ENCODE peak calls at places on chromosomes 7 and 10, in ten cellular contexts. One of them, this sample, is unnamed.

GRCh38 chr10:33509231-33509871 is 174.9 kb upstream of the NRP1 start:
- DNase-seq in hepatocyte: peak
- DNase-seq in BJ: peak
- DNase-seq in progenitor cell of endocrine pancreas: no peak
- DNase-seq in tibial nerve: peak
- DNase-seq in coronary artery: no peak
- DNase-seq in heart right ventricle: no peak
- DNase-seq in IMR-90: peak
- DNase-seq in osteocyte: no peak
- DNase-seq in HFF-Myc: peak
- DNase-seq in this sample: peak

GRCh38 chr10:124627851-124628675 is 116.1 kb downstream of the FAM53B start:
- DNase-seq in hepatocyte: no peak
- DNase-seq in BJ: no peak
- DNase-seq in progenitor cell of endocrine pancreas: no peak
- DNase-seq in tibial nerve: no peak
- DNase-seq in coronary artery: no peak
- DNase-seq in heart right ventricle: peak
- DNase-seq in IMR-90: no peak
- DNase-seq in osteocyte: no peak
- DNase-seq in HFF-Myc: no peak
- DNase-seq in this sample: no peak

GRCh38 chr7:127833641-127834040 is 181.6 kb downstream of the SND1 start:
- DNase-seq in hepatocyte: no peak
- DNase-seq in BJ: no peak
- DNase-seq in progenitor cell of endocrine pancreas: no peak
- DNase-seq in tibial nerve: no peak
- DNase-seq in coronary artery: no peak
- DNase-seq in heart right ventricle: no peak
- DNase-seq in IMR-90: peak
- DNase-seq in osteocyte: no peak
- DNase-seq in HFF-Myc: no peak
- DNase-seq in this sample: peak

GRCh38 chr7:90595801-90596683 is at the start of gene CDK14:
- DNase-seq in hepatocyte: peak
- DNase-seq in BJ: no peak
- DNase-seq in progenitor cell of endocrine pancreas: peak
- DNase-seq in tibial nerve: peak
- DNase-seq in coronary artery: peak
- DNase-seq in heart right ventricle: peak
- DNase-seq in IMR-90: peak
- DNase-seq in osteocyte: peak
- DNase-seq in HFF-Myc: no peak
- DNase-seq in this sample: peak

GRCh38 chr7:99380032-99380822 is 5.7 kb downstream of the ARPC1B start:
- DNase-seq in hepatocyte: no peak
- DNase-seq in BJ: no peak
- DNase-seq in progenitor cell of endocrine pancreas: no peak
- DNase-seq in tibial nerve: no peak
- DNase-seq in coronary artery: no peak
- DNase-seq in heart right ventricle: no peak
- DNase-seq in IMR-90: peak
- DNase-seq in osteocyte: no peak
- DNase-seq in HFF-Myc: no peak
- DNase-seq in this sample: peak

GRCh38 chr7:50678586-50678985 is 104.1 kb downstream of the GRB10 start:
- DNase-seq in hepatocyte: no peak
- DNase-seq in BJ: no peak
- DNase-seq in progenitor cell of endocrine pancreas: no peak
- DNase-seq in tibial nerve: no peak
- DNase-seq in coronary artery: no peak
- DNase-seq in heart right ventricle: no peak
- DNase-seq in IMR-90: no peak
- DNase-seq in osteocyte: no peak
- DNase-seq in HFF-Myc: no peak
- DNase-seq in this sample: no peak

GRCh38 chr10:94133239-94133638 is 139.5 kb downstream of the PLCE1 start:
- DNase-seq in hepatocyte: no peak
- DNase-seq in BJ: no peak
- DNase-seq in progenitor cell of endocrine pancreas: no peak
- DNase-seq in tibial nerve: no peak
- DNase-seq in coronary artery: no peak
- DNase-seq in heart right ventricle: peak
- DNase-seq in IMR-90: no peak
- DNase-seq in osteocyte: no peak
- DNase-seq in HFF-Myc: no peak
- DNase-seq in this sample: peak

GRCh38 chr10:96588601-96589419 is 2.0 kb upstream of the TM9SF3 start:
- DNase-seq in hepatocyte: no peak
- DNase-seq in BJ: no peak
- DNase-seq in progenitor cell of endocrine pancreas: no peak
- DNase-seq in tibial nerve: no peak
- DNase-seq in coronary artery: no peak
- DNase-seq in heart right ventricle: no peak
- DNase-seq in IMR-90: peak
- DNase-seq in osteocyte: no peak
- DNase-seq in HFF-Myc: no peak
- DNase-seq in this sample: no peak

GRCh38 chr7:2804227-2804763 is 39.8 kb downstream of the GNA12 start:
- DNase-seq in hepatocyte: peak
- DNase-seq in BJ: no peak
- DNase-seq in progenitor cell of endocrine pancreas: no peak
- DNase-seq in tibial nerve: no peak
- DNase-seq in coronary artery: peak
- DNase-seq in heart right ventricle: no peak
- DNase-seq in IMR-90: no peak
- DNase-seq in osteocyte: no peak
- DNase-seq in HFF-Myc: no peak
- DNase-seq in this sample: no peak

GRCh38 chr10:22369433-22370072 is 24.3 kb downstream of the SPAG6 start:
- DNase-seq in hepatocyte: no peak
- DNase-seq in BJ: no peak
- DNase-seq in progenitor cell of endocrine pancreas: no peak
- DNase-seq in tibial nerve: no peak
- DNase-seq in coronary artery: no peak
- DNase-seq in heart right ventricle: no peak
- DNase-seq in IMR-90: peak
- DNase-seq in osteocyte: no peak
- DNase-seq in HFF-Myc: no peak
- DNase-seq in this sample: no peak

GRCh38 chr10:25557136-25557535 is 376.9 kb upstream of the MYO3A start:
- DNase-seq in hepatocyte: no peak
- DNase-seq in BJ: no peak
- DNase-seq in progenitor cell of endocrine pancreas: no peak
- DNase-seq in tibial nerve: no peak
- DNase-seq in coronary artery: no peak
- DNase-seq in heart right ventricle: no peak
- DNase-seq in IMR-90: no peak
- DNase-seq in osteocyte: no peak
- DNase-seq in HFF-Myc: no peak
- DNase-seq in this sample: no peak

GRCh38 chr7:141115949-141116348 is 42.1 kb downstream of the TMEM178B start:
- DNase-seq in hepatocyte: no peak
- DNase-seq in BJ: no peak
- DNase-seq in progenitor cell of endocrine pancreas: no peak
- DNase-seq in tibial nerve: no peak
- DNase-seq in coronary artery: no peak
- DNase-seq in heart right ventricle: no peak
- DNase-seq in IMR-90: no peak
- DNase-seq in osteocyte: no peak
- DNase-seq in HFF-Myc: no peak
- DNase-seq in this sample: no peak

GRCh38 chr7:38307640-38308039 is 34.2 kb upstream of the TARP start:
- DNase-seq in hepatocyte: no peak
- DNase-seq in BJ: no peak
- DNase-seq in progenitor cell of endocrine pancreas: no peak
- DNase-seq in tibial nerve: no peak
- DNase-seq in coronary artery: no peak
- DNase-seq in heart right ventricle: no peak
- DNase-seq in IMR-90: no peak
- DNase-seq in osteocyte: no peak
- DNase-seq in HFF-Myc: no peak
- DNase-seq in this sample: no peak

GRCh38 chr10:91380873-91381561 is 29.1 kb upstream of the HECTD2 start:
- DNase-seq in hepatocyte: no peak
- DNase-seq in BJ: no peak
- DNase-seq in progenitor cell of endocrine pancreas: no peak
- DNase-seq in tibial nerve: no peak
- DNase-seq in coronary artery: no peak
- DNase-seq in heart right ventricle: no peak
- DNase-seq in IMR-90: no peak
- DNase-seq in osteocyte: no peak
- DNase-seq in HFF-Myc: no peak
- DNase-seq in this sample: no peak

GRCh38 chr7:138161600-138162081 is 85.4 kb downstream of the AKR1D1 start:
- DNase-seq in hepatocyte: peak
- DNase-seq in BJ: peak
- DNase-seq in progenitor cell of endocrine pancreas: peak
- DNase-seq in tibial nerve: peak
- DNase-seq in coronary artery: no peak
- DNase-seq in heart right ventricle: peak
- DNase-seq in IMR-90: peak
- DNase-seq in osteocyte: peak
- DNase-seq in HFF-Myc: peak
- DNase-seq in this sample: peak

GRCh38 chr10:29465384-29465783 is 169.4 kb downstream of the SVIL start:
- DNase-seq in hepatocyte: no peak
- DNase-seq in BJ: no peak
- DNase-seq in progenitor cell of endocrine pancreas: no peak
- DNase-seq in tibial nerve: no peak
- DNase-seq in coronary artery: no peak
- DNase-seq in heart right ventricle: no peak
- DNase-seq in IMR-90: no peak
- DNase-seq in osteocyte: no peak
- DNase-seq in HFF-Myc: no peak
- DNase-seq in this sample: no peak

GRCh38 chr10:16014469-16014868 is 154.2 kb upstream of the MINDY3 start:
- DNase-seq in hepatocyte: no peak
- DNase-seq in BJ: no peak
- DNase-seq in progenitor cell of endocrine pancreas: no peak
- DNase-seq in tibial nerve: no peak
- DNase-seq in coronary artery: no peak
- DNase-seq in heart right ventricle: no peak
- DNase-seq in IMR-90: no peak
- DNase-seq in osteocyte: no peak
- DNase-seq in HFF-Myc: no peak
- DNase-seq in this sample: no peak

DNA sequence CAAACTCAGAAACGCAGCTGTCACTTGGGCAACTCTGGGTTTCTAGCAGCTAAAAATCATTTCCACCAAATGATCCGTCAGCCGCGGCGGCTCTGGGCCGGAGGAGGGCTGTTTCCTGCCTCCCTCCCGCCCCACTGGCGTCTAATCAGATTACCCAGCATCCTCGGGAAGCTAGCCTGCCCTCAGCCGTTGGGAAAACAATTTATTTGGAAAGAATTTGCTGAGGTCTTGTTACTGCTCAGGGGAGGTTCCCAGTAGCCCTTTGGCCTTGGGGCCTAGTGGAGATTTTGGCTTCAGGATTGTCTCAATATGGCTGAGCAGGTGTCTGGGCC is 65.0 kb upstream of the ADGRA1 start:
- DNase-seq in hepatocyte: no peak
- DNase-seq in BJ: no peak
- DNase-seq in progenitor cell of endocrine pancreas: no peak
- DNase-seq in tibial nerve: no peak
- DNase-seq in coronary artery: no peak
- DNase-seq in heart right ventricle: no peak
- DNase-seq in IMR-90: no peak
- DNase-seq in osteocyte: no peak
- DNase-seq in HFF-Myc: no peak
- DNase-seq in this sample: no peak
- TF ChIP-seq CTCF in hepatocyte: no peak
- TF ChIP-seq CTCF in BJ: no peak
- TF ChIP-seq CTCF in progenitor cell of endocrine pancreas: no peak
- TF ChIP-seq CTCF in tibial nerve: no peak
- TF ChIP-seq CTCF in coronary artery: no peak
- TF ChIP-seq CTCF in heart right ventricle: no peak
- TF ChIP-seq CTCF in IMR-90: no peak
- TF ChIP-seq CTCF in osteocyte: no peak
- TF ChIP-seq CTCF in HFF-Myc: no peak
- TF ChIP-seq CTCF in this sample: no peak

GRCh38 chr7:121605297-121605640 is 209.2 kb upstream of the FAM3C start:
- DNase-seq in hepatocyte: peak
- DNase-seq in BJ: no peak
- DNase-seq in progenitor cell of endocrine pancreas: no peak
- DNase-seq in tibial nerve: no peak
- DNase-seq in coronary artery: no peak
- DNase-seq in heart right ventricle: no peak
- DNase-seq in IMR-90: peak
- DNase-seq in osteocyte: no peak
- DNase-seq in HFF-Myc: no peak
- DNase-seq in this sample: no peak
- TF ChIP-seq CTCF in hepatocyte: peak
- TF ChIP-seq CTCF in BJ: no peak
- TF ChIP-seq CTCF in progenitor cell of endocrine pancreas: no peak
- TF ChIP-seq CTCF in tibial nerve: no peak
- TF ChIP-seq CTCF in coronary artery: no peak
- TF ChIP-seq CTCF in heart right ventricle: no peak
- TF ChIP-seq CTCF in IMR-90: peak
- TF ChIP-seq CTCF in osteocyte: peak
- TF ChIP-seq CTCF in HFF-Myc: no peak
- TF ChIP-seq CTCF in this sample: peak

DNA sequence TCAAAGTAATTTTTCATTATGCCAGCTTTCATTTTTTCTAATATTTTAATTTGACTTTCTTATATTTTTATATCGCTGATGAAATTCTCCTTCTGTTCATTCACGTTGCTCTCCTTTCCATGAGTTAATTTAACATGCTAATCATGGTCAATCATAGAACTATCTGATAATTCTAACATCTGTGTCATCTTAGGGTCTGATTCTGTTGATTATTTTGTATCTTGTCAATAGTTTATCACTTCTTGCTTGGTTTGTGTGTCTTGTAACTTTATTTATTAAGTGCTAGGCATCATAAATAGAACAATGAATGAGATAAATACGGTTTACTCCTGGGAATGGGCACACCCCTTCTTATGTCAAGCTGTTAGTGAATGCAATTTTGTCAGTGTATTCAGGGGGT is 11.0 kb downstream of the TCERG1L start:
- DNase-seq in hepatocyte: no peak
- DNase-seq in BJ: no peak
- DNase-seq in progenitor cell of endocrine pancreas: no peak
- DNase-seq in tibial nerve: no peak
- DNase-seq in coronary artery: no peak
- DNase-seq in heart right ventricle: no peak
- DNase-seq in IMR-90: no peak
- DNase-seq in osteocyte: no peak
- DNase-seq in HFF-Myc: no peak
- DNase-seq in this sample: no peak
- TF ChIP-seq CTCF in hepatocyte: no peak
- TF ChIP-seq CTCF in BJ: no peak
- TF ChIP-seq CTCF in progenitor cell of endocrine pancreas: no peak
- TF ChIP-seq CTCF in tibial nerve: no peak
- TF ChIP-seq CTCF in coronary artery: no peak
- TF ChIP-seq CTCF in heart right ventricle: no peak
- TF ChIP-seq CTCF in IMR-90: no peak
- TF ChIP-seq CTCF in osteocyte: no peak
- TF ChIP-seq CTCF in HFF-Myc: no peak
- TF ChIP-seq CTCF in this sample: no peak

DNA sequence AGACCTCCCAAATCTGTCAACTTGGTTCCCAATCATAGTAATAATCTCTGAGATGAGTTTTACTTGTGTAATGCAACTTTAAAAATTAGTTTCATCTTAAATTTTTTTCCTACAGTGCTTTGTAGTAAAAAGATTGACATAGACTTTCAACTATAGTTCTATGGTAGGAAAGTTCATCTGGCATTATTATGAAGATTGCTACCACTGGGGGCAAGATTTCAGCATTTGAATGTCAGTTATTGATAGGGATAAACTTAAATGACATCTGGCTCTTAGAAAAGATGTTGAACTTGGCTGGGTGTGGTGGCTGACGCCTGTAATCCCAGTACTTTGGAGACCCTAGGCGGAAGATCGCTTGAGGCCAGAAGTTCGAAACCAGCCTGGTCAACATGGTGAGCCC is 1.4 kb upstream of the TRA2A start:
- DNase-seq in hepatocyte: no peak
- DNase-seq in BJ: no peak
- DNase-seq in progenitor cell of endocrine pancreas: no peak
- DNase-seq in tibial nerve: no peak
- DNase-seq in coronary artery: no peak
- DNase-seq in heart right ventricle: no peak
- DNase-seq in IMR-90: no peak
- DNase-seq in osteocyte: no peak
- DNase-seq in HFF-Myc: no peak
- DNase-seq in this sample: no peak
- TF ChIP-seq CTCF in hepatocyte: no peak
- TF ChIP-seq CTCF in BJ: no peak
- TF ChIP-seq CTCF in progenitor cell of endocrine pancreas: no peak
- TF ChIP-seq CTCF in tibial nerve: no peak
- TF ChIP-seq CTCF in coronary artery: no peak
- TF ChIP-seq CTCF in heart right ventricle: no peak
- TF ChIP-seq CTCF in IMR-90: no peak
- TF ChIP-seq CTCF in osteocyte: no peak
- TF ChIP-seq CTCF in HFF-Myc: no peak
- TF ChIP-seq CTCF in this sample: no peak

This sample was measured in AG10803.